ENCODE peak calls at places on chromosomes 6 and 20, in seven cellular contexts. One of them, this sample, is unnamed.

GRCh38 chr6:22149501-22150490 is 147.0 kb downstream of the PRL start:
- DNase-seq in effector memory CD4-positive, alpha-beta T cell: no peak
- DNase-seq in cardiac muscle cell: peak; percentile 59
- DNase-seq in heart right ventricle: no peak
- DNase-seq in heart left ventricle: no peak
- DNase-seq in transverse colon: no peak
- DNase-seq in psoas muscle: no peak
- DNase-seq in this sample: no peak

GRCh38 chr6:90811596-90812226 is 224.8 kb upstream of the MAP3K7 start:
- DNase-seq in effector memory CD4-positive, alpha-beta T cell: no peak
- DNase-seq in cardiac muscle cell: no peak
- DNase-seq in heart right ventricle: no peak
- DNase-seq in heart left ventricle: no peak
- DNase-seq in transverse colon: no peak
- DNase-seq in psoas muscle: no peak
- DNase-seq in this sample: no peak

GRCh38 chr20:51456511-51457280 is 85.8 kb downstream of the NFATC2 start:
- DNase-seq in effector memory CD4-positive, alpha-beta T cell: no peak
- DNase-seq in cardiac muscle cell: peak; percentile 98
- DNase-seq in heart right ventricle: peak; percentile 95
- DNase-seq in heart left ventricle: peak; percentile 96
- DNase-seq in transverse colon: peak; percentile 89
- DNase-seq in psoas muscle: peak; percentile 96
- DNase-seq in this sample: no peak

GRCh38 chr6:17679726-17680125 is 27.0 kb downstream of the NUP153 start:
- DNase-seq in effector memory CD4-positive, alpha-beta T cell: no peak
- DNase-seq in cardiac muscle cell: no peak
- DNase-seq in heart right ventricle: no peak
- DNase-seq in heart left ventricle: no peak
- DNase-seq in transverse colon: no peak
- DNase-seq in psoas muscle: no peak
- DNase-seq in this sample: no peak

GRCh38 chr6:71080151-71080550 is 123.3 kb upstream of the B3GAT2 start:
- DNase-seq in effector memory CD4-positive, alpha-beta T cell: no peak
- DNase-seq in cardiac muscle cell: no peak
- DNase-seq in heart right ventricle: no peak
- DNase-seq in heart left ventricle: no peak
- DNase-seq in transverse colon: no peak
- DNase-seq in psoas muscle: no peak
- DNase-seq in this sample: no peak

GRCh38 chr6:22907085-22907484 is 337.7 kb downstream of the HDGFL1 start:
- DNase-seq in effector memory CD4-positive, alpha-beta T cell: no peak
- DNase-seq in cardiac muscle cell: no peak
- DNase-seq in heart right ventricle: no peak
- DNase-seq in heart left ventricle: no peak
- DNase-seq in transverse colon: no peak
- DNase-seq in psoas muscle: no peak
- DNase-seq in this sample: no peak

GRCh38 chr6:96898241-96898851 is 655 bp upstream of the NDUFAF4 start:
- DNase-seq in effector memory CD4-positive, alpha-beta T cell: no peak
- DNase-seq in cardiac muscle cell: peak; percentile 32
- DNase-seq in heart right ventricle: no peak
- DNase-seq in heart left ventricle: no peak
- DNase-seq in transverse colon: no peak
- DNase-seq in psoas muscle: no peak
- DNase-seq in this sample: no peak

GRCh38 chr6:34065470-34066283 is 80.2 kb downstream of the GRM4 start:
- DNase-seq in effector memory CD4-positive, alpha-beta T cell: no peak
- DNase-seq in cardiac muscle cell: peak; percentile 38
- DNase-seq in heart right ventricle: peak; percentile 61
- DNase-seq in heart left ventricle: no peak
- DNase-seq in transverse colon: no peak
- DNase-seq in psoas muscle: no peak
- DNase-seq in this sample: no peak

GRCh38 chr6:161091972-161092701 is 100.6 kb downstream of the MAP3K4 start:
- DNase-seq in effector memory CD4-positive, alpha-beta T cell: no peak
- DNase-seq in cardiac muscle cell: no peak
- DNase-seq in heart right ventricle: no peak
- DNase-seq in heart left ventricle: no peak
- DNase-seq in transverse colon: no peak
- DNase-seq in psoas muscle: no peak
- DNase-seq in this sample: no peak

GRCh38 chr6:34315780-34316179 is 67.0 kb upstream of the SMIM29 start:
- DNase-seq in effector memory CD4-positive, alpha-beta T cell: no peak
- DNase-seq in cardiac muscle cell: no peak
- DNase-seq in heart right ventricle: no peak
- DNase-seq in heart left ventricle: no peak
- DNase-seq in transverse colon: no peak
- DNase-seq in psoas muscle: no peak
- DNase-seq in this sample: no peak

GRCh38 chr6:113980937-113981554 is 10.1 kb upstream of the HDAC2 start:
- DNase-seq in effector memory CD4-positive, alpha-beta T cell: no peak
- DNase-seq in cardiac muscle cell: peak; percentile 46
- DNase-seq in heart right ventricle: no peak
- DNase-seq in heart left ventricle: no peak
- DNase-seq in transverse colon: no peak
- DNase-seq in psoas muscle: no peak
- DNase-seq in this sample: no peak

GRCh38 chr6:143333749-143334520 is 116.6 kb downstream of the ADAT2 start:
- DNase-seq in effector memory CD4-positive, alpha-beta T cell: no peak
- DNase-seq in cardiac muscle cell: no peak
- DNase-seq in heart right ventricle: no peak
- DNase-seq in heart left ventricle: no peak
- DNase-seq in transverse colon: no peak
- DNase-seq in psoas muscle: no peak
- DNase-seq in this sample: no peak

GRCh38 chr6:3633711-3634110 is 117.8 kb downstream of the PXDC1 start:
- DNase-seq in effector memory CD4-positive, alpha-beta T cell: no peak
- DNase-seq in cardiac muscle cell: no peak
- DNase-seq in heart right ventricle: no peak
- DNase-seq in heart left ventricle: no peak
- DNase-seq in transverse colon: no peak
- DNase-seq in psoas muscle: no peak
- DNase-seq in this sample: no peak

GRCh38 chr20:46805836-46806235 is 88.8 kb upstream of the EYA2 start:
- DNase-seq in effector memory CD4-positive, alpha-beta T cell: no peak
- DNase-seq in cardiac muscle cell: no peak
- DNase-seq in heart right ventricle: no peak
- DNase-seq in heart left ventricle: no peak
- DNase-seq in transverse colon: no peak
- DNase-seq in psoas muscle: no peak
- DNase-seq in this sample: no peak

GRCh38 chr20:46800405-46800804 is 91.0 kb downstream of the SLC2A10 start:
- DNase-seq in effector memory CD4-positive, alpha-beta T cell: no peak
- DNase-seq in cardiac muscle cell: no peak
- DNase-seq in heart right ventricle: no peak
- DNase-seq in heart left ventricle: no peak
- DNase-seq in transverse colon: no peak
- DNase-seq in psoas muscle: no peak
- DNase-seq in this sample: no peak

GRCh38 chr20:46802696-46803445 is 91.8 kb upstream of the EYA2 start:
- DNase-seq in effector memory CD4-positive, alpha-beta T cell: no peak
- DNase-seq in cardiac muscle cell: no peak
- DNase-seq in heart right ventricle: no peak
- DNase-seq in heart left ventricle: no peak
- DNase-seq in transverse colon: no peak
- DNase-seq in psoas muscle: no peak
- DNase-seq in this sample: no peak

GRCh38 chr20:46801003-46801702 is 91.7 kb downstream of the SLC2A10 start:
- DNase-seq in effector memory CD4-positive, alpha-beta T cell: no peak
- DNase-seq in cardiac muscle cell: no peak
- DNase-seq in heart right ventricle: no peak
- DNase-seq in heart left ventricle: no peak
- DNase-seq in transverse colon: no peak
- DNase-seq in psoas muscle: no peak
- DNase-seq in this sample: no peak

DNA sequence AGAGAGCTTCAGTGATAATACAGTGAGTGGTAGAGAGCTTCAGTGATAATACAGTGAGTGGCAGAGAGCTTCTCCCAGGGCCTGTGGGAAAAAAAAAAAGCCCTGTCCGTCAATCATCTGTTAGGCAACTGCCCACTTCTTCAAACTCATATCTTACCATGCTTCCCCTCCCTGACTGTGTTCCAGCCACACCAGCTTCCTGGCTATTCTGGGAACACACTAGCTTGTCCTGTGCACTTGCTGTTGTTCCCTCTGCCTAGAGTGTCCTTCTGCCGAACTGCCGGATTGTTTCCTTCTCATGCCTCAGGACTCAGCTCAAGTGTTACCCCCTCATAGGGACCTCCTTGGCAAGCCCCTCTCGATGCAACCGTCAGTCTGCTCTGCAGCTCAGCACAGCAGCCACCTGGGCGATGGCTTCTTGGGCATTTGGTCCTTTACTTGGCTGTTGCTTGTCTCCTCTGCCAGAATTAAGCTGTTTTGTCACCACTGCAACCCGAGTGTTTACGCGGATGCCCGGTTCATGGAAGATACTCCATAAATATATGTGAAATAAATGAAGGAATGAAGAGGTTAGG is 91.1 kb upstream of the EYA2 start:
- DNase-seq in effector memory CD4-positive, alpha-beta T cell: no peak
- DNase-seq in cardiac muscle cell: no peak
- DNase-seq in heart right ventricle: no peak
- DNase-seq in heart left ventricle: no peak
- DNase-seq in transverse colon: no peak
- DNase-seq in psoas muscle: no peak
- DNase-seq in this sample: no peak
- H3K4me1 ChIP-seq in effector memory CD4-positive, alpha-beta T cell: no peaks in the 10 kb centered on the region
- H3K4me1 ChIP-seq in cardiac muscle cell: no peaks in the 10 kb centered on the region
- H3K4me1 ChIP-seq in heart right ventricle: no peaks in the 10 kb centered on the region
- H3K4me1 ChIP-seq in heart left ventricle: no peaks in the 10 kb centered on the region
- H3K4me1 ChIP-seq in transverse colon: no peaks in the 10 kb centered on the region
- H3K4me1 ChIP-seq in psoas muscle: no peaks in the 10 kb centered on the region
- H3K4me1 ChIP-seq in this sample: no peaks in the 10 kb centered on the region

GRCh38 chr6:1267790-1268762 is 43.8 kb upstream of the FOXQ1 start:
- DNase-seq in effector memory CD4-positive, alpha-beta T cell: no peak
- DNase-seq in cardiac muscle cell: no peak
- DNase-seq in heart right ventricle: no peak
- DNase-seq in heart left ventricle: no peak
- DNase-seq in transverse colon: no peak
- DNase-seq in psoas muscle: no peak
- DNase-seq in this sample: no peak
- H3K4me1 ChIP-seq in effector memory CD4-positive, alpha-beta T cell: no peaks in the 10 kb centered on the region
- H3K4me1 ChIP-seq in cardiac muscle cell: no peaks in the 10 kb centered on the region
- H3K4me1 ChIP-seq in heart right ventricle: no peaks in the 10 kb centered on the region
- H3K4me1 ChIP-seq in heart left ventricle: no peaks in the 10 kb centered on the region
- H3K4me1 ChIP-seq in transverse colon: no peaks in the 10 kb centered on the region
- H3K4me1 ChIP-seq in psoas muscle: no peaks in the 10 kb centered on the region
- H3K4me1 ChIP-seq in this sample: no peaks in the 10 kb centered on the region

GRCh38 chr6:16406966-16407365 is 168.6 kb downstream of the GMPR start:
- DNase-seq in effector memory CD4-positive, alpha-beta T cell: no peak
- DNase-seq in cardiac muscle cell: no peak
- DNase-seq in heart right ventricle: no peak
- DNase-seq in heart left ventricle: no peak
- DNase-seq in transverse colon: no peak
- DNase-seq in psoas muscle: no peak
- DNase-seq in this sample: no peak

GRCh38 chr6:16405349-16405865 is 167.0 kb downstream of the GMPR start:
- DNase-seq in effector memory CD4-positive, alpha-beta T cell: no peak
- DNase-seq in cardiac muscle cell: peak; percentile 63
- DNase-seq in heart right ventricle: no peak
- DNase-seq in heart left ventricle: no peak
- DNase-seq in transverse colon: no peak
- DNase-seq in psoas muscle: no peak
- DNase-seq in this sample: no peak

GRCh38 chr6:16413399-16413798 is 175.0 kb downstream of the GMPR start:
- DNase-seq in effector memory CD4-positive, alpha-beta T cell: peak; percentile 30
- DNase-seq in cardiac muscle cell: no peak
- DNase-seq in heart right ventricle: no peak
- DNase-seq in heart left ventricle: no peak
- DNase-seq in transverse colon: no peak
- DNase-seq in psoas muscle: no peak
- DNase-seq in this sample: no peak

GRCh38 chr6:16408766-16409165 is 170.4 kb downstream of the GMPR start:
- DNase-seq in effector memory CD4-positive, alpha-beta T cell: no peak
- DNase-seq in cardiac muscle cell: no peak
- DNase-seq in heart right ventricle: no peak
- DNase-seq in heart left ventricle: no peak
- DNase-seq in transverse colon: no peak
- DNase-seq in psoas muscle: no peak
- DNase-seq in this sample: no peak

DNA sequence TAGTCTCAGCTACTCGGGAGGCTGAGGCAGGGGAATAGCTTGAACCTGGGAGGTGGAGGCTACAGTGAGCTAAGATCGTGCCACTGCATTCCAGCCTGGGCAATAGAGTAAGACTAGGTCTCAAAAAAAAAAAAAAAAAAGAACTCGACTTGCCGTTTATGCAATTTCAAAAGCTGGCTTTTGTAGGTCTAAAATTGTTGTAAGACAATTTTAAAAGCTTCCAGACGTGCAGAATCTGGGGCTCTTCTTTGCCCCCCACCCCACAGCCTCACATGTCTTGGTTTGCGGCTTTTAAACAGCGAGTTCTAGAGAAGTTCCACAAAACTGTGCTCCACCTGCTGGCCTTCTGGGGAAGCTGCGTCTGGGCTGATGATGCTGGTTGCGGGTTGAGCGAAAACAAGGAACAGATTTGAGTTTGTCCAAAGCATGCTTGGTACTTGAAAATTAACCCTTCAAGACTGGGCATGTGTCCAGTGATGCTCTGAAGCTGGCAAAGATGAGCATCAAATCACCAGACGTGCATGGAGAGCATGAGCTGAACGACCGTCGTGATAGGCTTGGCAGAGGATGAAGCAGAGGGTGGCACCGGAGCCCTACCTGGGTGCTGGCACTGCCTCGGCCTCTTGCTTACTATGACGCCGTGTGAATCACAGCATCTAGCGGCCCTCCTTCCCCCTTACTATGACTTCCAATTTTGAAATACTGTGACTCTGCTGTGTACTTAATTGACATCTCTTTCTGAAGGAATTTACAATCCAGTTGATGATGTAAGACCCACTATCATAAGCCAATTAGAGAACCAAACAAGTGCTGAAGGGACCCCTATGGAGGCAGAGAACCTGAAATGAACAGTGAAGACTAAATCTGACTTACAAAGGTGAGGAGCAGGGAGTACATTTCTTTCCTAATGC is 171.4 kb downstream of the GMPR start:
- DNase-seq in effector memory CD4-positive, alpha-beta T cell: peak; percentile 27
- DNase-seq in cardiac muscle cell: peak; percentile 67
- DNase-seq in heart right ventricle: peak; percentile 50
- DNase-seq in heart left ventricle: no peak
- DNase-seq in transverse colon: peak; percentile 74
- DNase-seq in psoas muscle: peak; percentile 47
- DNase-seq in this sample: peak; percentile 3
- H3K4me1 ChIP-seq in effector memory CD4-positive, alpha-beta T cell: peaks cover 12% of the 10 kb centered on the region
- H3K4me1 ChIP-seq in cardiac muscle cell: peaks cover 37% of the 10 kb centered on the region
- H3K4me1 ChIP-seq in heart right ventricle: peaks cover 19% of the 10 kb centered on the region
- H3K4me1 ChIP-seq in heart left ventricle: peaks cover 32% of the 10 kb centered on the region
- H3K4me1 ChIP-seq in transverse colon: peaks cover 58% of the 10 kb centered on the region
- H3K4me1 ChIP-seq in psoas muscle: peaks cover 7% of the 10 kb centered on the region
- H3K4me1 ChIP-seq in this sample: no peaks in the 10 kb centered on the region

DNA sequence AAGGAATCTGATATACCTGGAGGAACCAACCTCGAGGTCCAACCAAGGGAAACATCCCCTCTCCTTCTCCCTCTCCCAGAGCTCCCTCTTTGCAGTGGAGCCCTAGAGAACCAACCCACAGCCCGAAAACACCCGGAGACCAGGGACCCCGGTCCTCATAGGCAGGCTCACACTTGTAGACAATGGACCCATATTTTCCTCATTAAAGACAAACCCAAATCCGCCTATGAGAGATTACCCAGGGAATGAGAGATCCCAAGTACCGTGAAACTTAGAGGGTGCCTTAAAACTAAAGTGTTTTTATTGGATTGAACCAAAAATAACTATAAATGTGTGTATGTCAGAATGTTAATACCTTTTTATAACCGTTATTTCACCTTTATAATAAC is 9.6 kb upstream of the FOXF2 start:
- DNase-seq in effector memory CD4-positive, alpha-beta T cell: no peak
- DNase-seq in cardiac muscle cell: no peak
- DNase-seq in heart right ventricle: no peak
- DNase-seq in heart left ventricle: no peak
- DNase-seq in transverse colon: no peak
- DNase-seq in psoas muscle: no peak
- DNase-seq in this sample: no peak
- H3K4me1 ChIP-seq in effector memory CD4-positive, alpha-beta T cell: peaks cover 30% of the 10 kb centered on the region
- H3K4me1 ChIP-seq in cardiac muscle cell: peaks cover 8% of the 10 kb centered on the region
- H3K4me1 ChIP-seq in heart right ventricle: peaks cover 43% of the 10 kb centered on the region
- H3K4me1 ChIP-seq in heart left ventricle: peaks cover 50% of the 10 kb centered on the region
- H3K4me1 ChIP-seq in transverse colon: peaks cover 50% of the 10 kb centered on the region
- H3K4me1 ChIP-seq in psoas muscle: peaks cover 24% of the 10 kb centered on the region
- H3K4me1 ChIP-seq in this sample: peaks cover 16% of the 10 kb centered on the region